ENCODE peak calls at places on chromosomes 11 and 22, in eight cellular contexts. G is NCI-H460; D is MV-4-11; I is right atrium auricular region; H is effector memory CD8-positive, alpha-beta T cell; S is activated CD4-positive, CD25-positive, alpha-beta regulatory T cell; Q is head of caudate nucleus; E is EH. V is an unnamed sample.

GRCh38 chr22:39748877-39749276 is 144.7 kb downstream of the ENTHD1 start:
- DNase-seq in G (peak; percentile 5), D (no peak), I (no peak), H (no peak), S (no peak), Q (no peak), E (peak; percentile 35), V (peak; percentile 8)

GRCh38 chr22:36659762-36660509 is 43.6 kb downstream of the CACNG2 start:
- DNase-seq in G (peak; percentile 93), D (peak; percentile 69), I (peak; percentile 91), H (no peak), S (peak; percentile 4), Q (peak; percentile 93), E (peak; percentile 96), V (peak; percentile 97)

GRCh38 chr11:134576286-134576685 is 164.2 kb upstream of the B3GAT1 start:
- DNase-seq in G (no peak), D (no peak), I (no peak), H (no peak), S (no peak), Q (no peak), E (no peak), V (no peak)

GRCh38 chr22:22390989-22391388 is 117.6 kb downstream of the ZNF280B start:
- DNase-seq in G (no peak), D (no peak), I (peak; percentile 34), H (no peak), S (no peak), Q (no peak), E (no peak), V (no peak)

GRCh38 chr22:43378011-43378704 is 33.7 kb upstream of the MPPED1 start:
- DNase-seq in G (no peak), D (peak; percentile 75), I (no peak), H (peak; percentile 14), S (no peak), Q (no peak), E (peak; percentile 42), V (peak; percentile 22)

GRCh38 chr11:68015467-68015866 is 5.3 kb downstream of the ALDH3B1 start:
- DNase-seq in G (no peak), D (no peak), I (no peak), H (no peak), S (no peak), Q (no peak), E (no peak), V (no peak)

GRCh38 chr22:44341431-44342346 is 28.9 kb upstream of the SHISAL1 start:
- DNase-seq in G (no peak), D (no peak), I (peak; percentile 82), H (no peak), S (no peak), Q (no peak), E (peak; percentile 42), V (peak; percentile 76)

GRCh38 chr11:45412033-45412432 is 125.9 kb upstream of the SYT13 start:
- DNase-seq in G (no peak), D (no peak), I (no peak), H (no peak), S (no peak), Q (no peak), E (peak; percentile 42), V (no peak)

GRCh38 chr11:64225608-64226506 is at the start of the genes NUDT22 and TRPT1:
- DNase-seq in G (peak; percentile 64), D (peak; percentile 75), I (peak; percentile 93), H (peak; percentile 90), S (peak; percentile 85), Q (peak; percentile 95), E (peak; percentile 83), V (peak; percentile 93)

GRCh38 chr11:133072366-133072765 is 459.9 kb downstream of the OPCML start:
- DNase-seq in G (no peak), D (no peak), I (no peak), H (no peak), S (no peak), Q (no peak), E (peak; percentile 13), V (no peak)

GRCh38 chr22:44200855-44201550 is 20.3 kb downstream of the PARVG start:
- DNase-seq in G (no peak), D (peak; percentile 29), I (no peak), H (no peak), S (no peak), Q (no peak), E (peak; percentile 23), V (no peak)

GRCh38 chr11:59918987-59919589 is 19.1 kb upstream of the OOSP1 start:
- DNase-seq in G (peak; percentile 33), D (peak; percentile 42), I (no peak), H (no peak), S (no peak), Q (no peak), E (peak; percentile 59), V (peak; percentile 57)

GRCh38 chr11:62543680-62544444 is 2.7 kb downstream of the AHNAK start:
- DNase-seq in G (no peak), D (no peak), I (no peak), H (no peak), S (no peak), Q (no peak), E (peak; percentile 36), V (peak; percentile 32)

GRCh38 chr11:118060879-118061278 is 16.0 kb upstream of the TMPRSS4 start:
- DNase-seq in G (no peak), D (no peak), I (peak; percentile 65), H (no peak), S (no peak), Q (no peak), E (no peak), V (no peak)

GRCh38 chr22:17007257-17007656 is 765 bp downstream of the GAB4 start:
- DNase-seq in G (no peak), D (no peak), I (no peak), H (no peak), S (no peak), Q (no peak), E (no peak), V (no peak)

GRCh38 chr22:23400286-23400981 is 179.7 kb downstream of the IGLL1 start:
- DNase-seq in G (no peak), D (no peak), I (no peak), H (no peak), S (no peak), Q (no peak), E (no peak), V (no peak)

GRCh38 chr22:23157560-23158515 is 12.6 kb downstream of the RAB36 start:
- DNase-seq in G (no peak), D (no peak), I (no peak), H (no peak), S (no peak), Q (no peak), E (no peak), V (no peak)

GRCh38 chr11:3166268-3167142 is 1.4 kb upstream of the OSBPL5 start:
- DNase-seq in G (no peak), D (no peak), I (no peak), H (no peak), S (no peak), Q (no peak), E (no peak), V (no peak)

GRCh38 chr11:14141676-14142075 is 179.2 kb downstream of the SPON1 start:
- DNase-seq in G (no peak), D (no peak), I (no peak), H (no peak), S (no peak), Q (no peak), E (no peak), V (no peak)

GRCh38 chr11:82719316-82719715 is 14.3 kb downstream of the FAM181B start:
- DNase-seq in G (no peak), D (no peak), I (no peak), H (no peak), S (no peak), Q (peak; percentile 68), E (no peak), V (no peak)

GRCh38 chr22:37302617-37303555 is 20.6 kb downstream of the CYTH4 start:
- DNase-seq in G (no peak), D (no peak), I (no peak), H (no peak), S (no peak), Q (no peak), E (no peak), V (peak; percentile 44)

GRCh38 chr22:40449676-40450035 is 79.3 kb downstream of the SGSM3 start:
- DNase-seq in G (no peak), D (no peak), I (no peak), H (no peak), S (no peak), Q (no peak), E (peak; percentile 88), V (peak; percentile 81)

GRCh38 chr11:131281316-131281715 is 89.1 kb upstream of the NTM start:
- DNase-seq in G (no peak), D (no peak), I (no peak), H (no peak), S (no peak), Q (no peak), E (no peak), V (no peak)

GRCh38 chr11:22193348-22194051 is 615 bp downstream of the ANO5 start:
- DNase-seq in G (no peak), D (no peak), I (no peak), H (no peak), S (no peak), Q (peak; percentile 60), E (no peak), V (peak; percentile 48)

GRCh38 chr11:71269603-71270511 is 17.5 kb upstream of the SHANK2 start:
- DNase-seq in G (no peak), D (no peak), I (peak; percentile 44), H (no peak), S (no peak), Q (no peak), E (peak; percentile 33), V (peak; percentile 29)

GRCh38 chr11:114315749-114316368 is 19.7 kb downstream of the NNMT start:
- DNase-seq in G (no peak), D (no peak), I (no peak), H (no peak), S (no peak), Q (no peak), E (no peak), V (peak; percentile 20)

GRCh38 chr11:17790453-17790852 is 55.9 kb downstream of the KCNC1 start:
- DNase-seq in G (no peak), D (no peak), I (no peak), H (no peak), S (no peak), Q (no peak), E (peak; percentile 43), V (no peak)

GRCh38 chr22:45636668-45637067 is 35.0 kb upstream of the ATXN10 start:
- DNase-seq in G (no peak), D (no peak), I (no peak), H (no peak), S (no peak), Q (no peak), E (no peak), V (no peak)

GRCh38 chr11:27460158-27460565 is 12.4 kb downstream of the LGR4 start:
- DNase-seq in G (no peak), D (no peak), I (no peak), H (no peak), S (no peak), Q (no peak), E (no peak), V (no peak)

GRCh38 chr22:28951969-28952521 is 68.7 kb downstream of the ZNRF3 start:
- DNase-seq in G (no peak), D (no peak), I (no peak), H (no peak), S (no peak), Q (no peak), E (peak; percentile 73), V (peak; percentile 85)

GRCh38 chr22:48445113-48445827 is 1382.4 kb downstream of the BRD1 start:
- DNase-seq in G (no peak), D (peak; percentile 22), I (no peak), H (no peak), S (no peak), Q (no peak), E (peak; percentile 4), V (peak; percentile 31)

GRCh38 chr11:10418259-10418949 is 36.7 kb upstream of the AMPD3 start:
- DNase-seq in G (no peak), D (no peak), I (no peak), H (no peak), S (no peak), Q (no peak), E (peak; percentile 83), V (no peak)

V was measured in astrocyte of the hippocampus.